ENCODE peak calls at places on chromosomes 1 and 21, in ten cellular contexts. M is tibial artery; Q is hepatic stellate cell; L is activated CD8-positive, alpha-beta memory T cell treated with anti-CD3 and anti-CD28 coated beads for 24 hours; I is stimulated activated CD4-positive, alpha-beta T cell treated with anti-CD3 and anti-CD28 coated beads, Interleukin-1b, Interleukin-23, amount 100 ng/mL, for 48 hours; A is NT2/D1; C is neural progenitor cell; H is GM12865; G is transverse colon; V is activated T-cell treated with anti-CD3 and anti-CD28 coated beads, Interleukin-2, amount 50 U/mL, for 72 hours. Z is an unnamed sample.

GRCh38 chr1:176315519-176316220 is 108.6 kb upstream of the COP1 start:
- DNase-seq in M (no peak), Q (no peak), L (no peak), I (no peak), A (no peak), C (no peak), H (no peak), G (no peak), V (no peak), Z (no peak)

GRCh38 chr1:94599090-94599813 is 57.7 kb upstream of the F3 start:
- DNase-seq in M (no peak), Q (no peak), L (no peak), I (no peak), A (no peak), C (peak; percentile 70), H (no peak), G (no peak), V (no peak), Z (peak; percentile 10)

GRCh38 chr1:41626146-41626545 is 141.7 kb upstream of the EDN2 start:
- DNase-seq in M (no peak), Q (no peak), L (peak; percentile 41), I (no peak), A (no peak), C (no peak), H (no peak), G (no peak), V (no peak), Z (no peak)

GRCh38 chr1:179081696-179082307 is at the start of gene TOR3A:
- DNase-seq in M (peak; percentile 96), Q (peak; percentile 88), L (peak; percentile 92), I (peak; percentile 81), A (peak; percentile 94), C (peak; percentile 94), H (peak; percentile 98), G (peak; percentile 96), V (peak; percentile 85), Z (peak; percentile 88)

GRCh38 chr1:70745199-70745598 is 302.4 kb downstream of the PTGER3 start:
- DNase-seq in M (no peak), Q (no peak), L (no peak), I (no peak), A (peak; percentile 32), C (peak; percentile 51), H (no peak), G (no peak), V (no peak), Z (no peak)

GRCh38 chr1:119617751-119618691 is 30.0 kb downstream of the ZNF697 start:
- DNase-seq in M (no peak), Q (no peak), L (no peak), I (no peak), A (no peak), C (no peak), H (no peak), G (no peak), V (no peak), Z (no peak)

GRCh38 chr1:9675393-9675792 is 23.9 kb downstream of the PIK3CD start:
- DNase-seq in M (no peak), Q (no peak), L (no peak), I (no peak), A (no peak), C (no peak), H (no peak), G (no peak), V (no peak), Z (no peak)

GRCh38 chr1:153393926-153394325 is 3.1 kb upstream of the S100A8 start:
- DNase-seq in M (peak; percentile 46), Q (no peak), L (no peak), I (no peak), A (no peak), C (peak; percentile 20), H (no peak), G (no peak), V (no peak), Z (no peak)

GRCh38 chr21:45294509-45295291 is 7.0 kb upstream of the POFUT2 start:
- DNase-seq in M (peak; percentile 98), Q (peak; percentile 98), L (peak; percentile 54), I (no peak), A (no peak), C (no peak), H (no peak), G (peak; percentile 78), V (no peak), Z (no peak)

GRCh38 chr1:230022666-230023380 is 44.2 kb upstream of the GALNT2 start:
- DNase-seq in M (no peak), Q (no peak), L (no peak), I (no peak), A (no peak), C (no peak), H (no peak), G (no peak), V (no peak), Z (no peak)

GRCh38 chr21:42093991-42094417 is 22.9 kb downstream of the UMODL1 start:
- DNase-seq in M (peak; percentile 93), Q (peak; percentile 94), L (no peak), I (no peak), A (no peak), C (no peak), H (no peak), G (no peak), V (no peak), Z (peak; percentile 8)